ENCODE peak calls at places on chromosomes 6 and 20, in ten cellular contexts. One of them, this sample, is unnamed.

GRCh38 chr6:47836046-47836445 is 54.2 kb downstream of the OPN5 start:
- DNase-seq in neural progenitor cell: no peak
- DNase-seq in glutamatergic neuron: no peak
- DNase-seq in chondrocyte: no peak
- DNase-seq in HFF-Myc: no peak
- DNase-seq in NB4: no peak
- DNase-seq in WTC11: no peak
- DNase-seq in HFFc6: no peak
- DNase-seq in progenitor cell of endocrine pancreas: no peak
- DNase-seq in left lung: no peak
- DNase-seq in this sample: peak

GRCh38 chr6:36334832-36335459 is 1.7 kb downstream of the BNIP5 start:
- DNase-seq in neural progenitor cell: no peak
- DNase-seq in glutamatergic neuron: no peak
- DNase-seq in chondrocyte: no peak
- DNase-seq in HFF-Myc: no peak
- DNase-seq in NB4: no peak
- DNase-seq in WTC11: no peak
- DNase-seq in HFFc6: no peak
- DNase-seq in progenitor cell of endocrine pancreas: no peak
- DNase-seq in left lung: no peak
- DNase-seq in this sample: no peak

GRCh38 chr6:21836772-21837460 is 243.4 kb downstream of the SOX4 start:
- DNase-seq in neural progenitor cell: no peak
- DNase-seq in glutamatergic neuron: no peak
- DNase-seq in chondrocyte: no peak
- DNase-seq in HFF-Myc: no peak
- DNase-seq in NB4: no peak
- DNase-seq in WTC11: no peak
- DNase-seq in HFFc6: no peak
- DNase-seq in progenitor cell of endocrine pancreas: no peak
- DNase-seq in left lung: no peak
- DNase-seq in this sample: no peak

GRCh38 chr20:63709149-63709527 is 1.3 kb downstream of the ZGPAT start:
- DNase-seq in neural progenitor cell: no peak
- DNase-seq in glutamatergic neuron: no peak
- DNase-seq in chondrocyte: no peak
- DNase-seq in HFF-Myc: no peak
- DNase-seq in NB4: no peak
- DNase-seq in WTC11: no peak
- DNase-seq in HFFc6: no peak
- DNase-seq in progenitor cell of endocrine pancreas: no peak
- DNase-seq in left lung: no peak
- DNase-seq in this sample: no peak

GRCh38 chr6:46320505-46320904 is 149.7 kb upstream of the ENPP5 start:
- DNase-seq in neural progenitor cell: no peak
- DNase-seq in glutamatergic neuron: no peak
- DNase-seq in chondrocyte: no peak
- DNase-seq in HFF-Myc: no peak
- DNase-seq in NB4: no peak
- DNase-seq in WTC11: no peak
- DNase-seq in HFFc6: no peak
- DNase-seq in progenitor cell of endocrine pancreas: no peak
- DNase-seq in left lung: no peak
- DNase-seq in this sample: no peak

GRCh38 chr6:55578537-55579363 is at the start of gene HMGCLL1:
- DNase-seq in neural progenitor cell: peak
- DNase-seq in glutamatergic neuron: peak
- DNase-seq in chondrocyte: peak
- DNase-seq in HFF-Myc: no peak
- DNase-seq in NB4: no peak
- DNase-seq in WTC11: peak
- DNase-seq in HFFc6: no peak
- DNase-seq in progenitor cell of endocrine pancreas: peak
- DNase-seq in left lung: peak
- DNase-seq in this sample: peak

GRCh38 chr6:151391021-151391470 is 313 bp downstream of the ZBTB2 start:
- DNase-seq in neural progenitor cell: peak
- DNase-seq in glutamatergic neuron: peak
- DNase-seq in chondrocyte: no peak
- DNase-seq in HFF-Myc: no peak
- DNase-seq in NB4: peak
- DNase-seq in WTC11: peak
- DNase-seq in HFFc6: peak
- DNase-seq in progenitor cell of endocrine pancreas: peak
- DNase-seq in left lung: peak
- DNase-seq in this sample: peak

GRCh38 chr6:170129691-170130171 is 161.1 kb downstream of the DLL1 start:
- DNase-seq in neural progenitor cell: no peak
- DNase-seq in glutamatergic neuron: no peak
- DNase-seq in chondrocyte: peak
- DNase-seq in HFF-Myc: no peak
- DNase-seq in NB4: no peak
- DNase-seq in WTC11: no peak
- DNase-seq in HFFc6: no peak
- DNase-seq in progenitor cell of endocrine pancreas: peak
- DNase-seq in left lung: peak
- DNase-seq in this sample: no peak

DNA sequence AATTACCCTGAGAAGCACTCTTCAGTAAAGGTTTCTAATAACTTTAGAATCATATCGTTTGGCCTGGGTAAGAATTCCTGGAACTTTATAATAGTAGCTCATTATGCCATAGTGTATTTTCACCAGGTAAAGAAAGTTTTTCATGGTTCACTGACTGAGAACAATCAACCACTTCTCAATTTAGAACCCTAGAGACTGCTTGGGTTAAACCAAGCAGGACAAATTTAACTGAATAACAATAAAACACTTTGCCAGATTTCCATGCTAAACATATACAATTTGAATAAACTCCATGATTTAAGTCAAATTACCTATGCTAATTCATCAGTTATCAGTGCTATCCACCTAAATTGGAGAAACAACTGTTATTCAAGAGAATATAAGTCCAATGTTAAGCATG is 99.4 kb downstream of the PLG start:
- DNase-seq in neural progenitor cell: no peak
- DNase-seq in glutamatergic neuron: no peak
- DNase-seq in chondrocyte: no peak
- DNase-seq in HFF-Myc: no peak
- DNase-seq in NB4: no peak
- DNase-seq in WTC11: no peak
- DNase-seq in HFFc6: no peak
- DNase-seq in progenitor cell of endocrine pancreas: no peak
- DNase-seq in left lung: no peak
- DNase-seq in this sample: no peak
- TF ChIP-seq CTCF in neural progenitor cell: no peak
- TF ChIP-seq CTCF in glutamatergic neuron: no peak
- TF ChIP-seq CTCF in chondrocyte: no peak
- TF ChIP-seq CTCF in HFF-Myc: no peak
- TF ChIP-seq CTCF in NB4: no peak
- TF ChIP-seq CTCF in WTC11: no peak
- TF ChIP-seq CTCF in HFFc6: no peak
- TF ChIP-seq CTCF in progenitor cell of endocrine pancreas: no peak
- TF ChIP-seq CTCF in left lung: no peak
- TF ChIP-seq CTCF in this sample: no peak

DNA sequence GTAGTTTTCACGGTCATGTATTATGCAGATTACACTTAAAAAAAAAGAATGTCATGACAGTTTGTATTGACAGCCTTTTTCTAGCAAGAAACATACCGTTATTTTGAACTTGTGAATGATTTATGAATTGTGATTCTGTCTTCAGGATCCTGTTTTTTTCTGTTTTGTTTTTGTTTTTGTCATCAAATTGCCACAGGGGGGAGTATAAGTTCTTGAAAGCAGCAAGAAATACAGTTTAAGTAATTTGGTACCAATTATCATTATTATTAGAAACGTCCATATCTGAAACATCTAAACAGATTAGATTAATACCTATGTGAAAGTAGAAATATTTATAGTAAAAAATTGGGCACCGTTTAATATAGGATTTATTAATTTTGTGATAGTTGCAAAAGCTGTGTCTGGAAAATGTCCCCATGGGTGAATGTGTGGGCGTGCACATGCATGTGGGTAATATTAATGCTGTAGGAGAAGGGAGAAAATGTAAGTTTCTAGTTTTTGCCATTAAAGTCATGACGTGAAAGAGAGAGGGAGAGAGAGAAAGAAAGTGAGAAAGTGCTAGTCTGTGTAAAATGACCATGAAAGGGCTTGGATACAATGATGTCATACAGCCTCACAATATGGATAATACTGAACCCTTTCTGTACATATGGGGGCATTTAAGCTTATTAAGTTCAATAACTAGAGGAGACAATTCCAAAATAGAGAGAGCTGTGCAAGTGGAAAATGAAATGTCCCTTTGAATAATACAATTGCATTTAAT is 9.4 kb upstream of the CCN2 start:
- DNase-seq in neural progenitor cell: no peak
- DNase-seq in glutamatergic neuron: no peak
- DNase-seq in chondrocyte: no peak
- DNase-seq in HFF-Myc: no peak
- DNase-seq in NB4: no peak
- DNase-seq in WTC11: no peak
- DNase-seq in HFFc6: peak
- DNase-seq in progenitor cell of endocrine pancreas: no peak
- DNase-seq in left lung: no peak
- DNase-seq in this sample: no peak
- TF ChIP-seq CTCF in neural progenitor cell: peak
- TF ChIP-seq CTCF in glutamatergic neuron: peak
- TF ChIP-seq CTCF in chondrocyte: peak
- TF ChIP-seq CTCF in HFF-Myc: peak
- TF ChIP-seq CTCF in NB4: no peak
- TF ChIP-seq CTCF in WTC11: no peak
- TF ChIP-seq CTCF in HFFc6: peak
- TF ChIP-seq CTCF in progenitor cell of endocrine pancreas: no peak
- TF ChIP-seq CTCF in left lung: no peak
- TF ChIP-seq CTCF in this sample: no peak

GRCh38 chr6:130143709-130144108 is 79.0 kb downstream of the SAMD3 start:
- DNase-seq in neural progenitor cell: no peak
- DNase-seq in glutamatergic neuron: no peak
- DNase-seq in chondrocyte: no peak
- DNase-seq in HFF-Myc: peak
- DNase-seq in NB4: no peak
- DNase-seq in WTC11: no peak
- DNase-seq in HFFc6: peak
- DNase-seq in progenitor cell of endocrine pancreas: no peak
- DNase-seq in left lung: no peak
- DNase-seq in this sample: no peak

GRCh38 chr6:130136803-130137202 is 85.9 kb downstream of the SAMD3 start:
- DNase-seq in neural progenitor cell: no peak
- DNase-seq in glutamatergic neuron: no peak
- DNase-seq in chondrocyte: no peak
- DNase-seq in HFF-Myc: no peak
- DNase-seq in NB4: no peak
- DNase-seq in WTC11: no peak
- DNase-seq in HFFc6: no peak
- DNase-seq in progenitor cell of endocrine pancreas: no peak
- DNase-seq in left lung: no peak
- DNase-seq in this sample: no peak

GRCh38 chr6:130138116-130138908 is 84.4 kb downstream of the SAMD3 start:
- DNase-seq in neural progenitor cell: no peak
- DNase-seq in glutamatergic neuron: no peak
- DNase-seq in chondrocyte: no peak
- DNase-seq in HFF-Myc: no peak
- DNase-seq in NB4: no peak
- DNase-seq in WTC11: no peak
- DNase-seq in HFFc6: no peak
- DNase-seq in progenitor cell of endocrine pancreas: no peak
- DNase-seq in left lung: no peak
- DNase-seq in this sample: peak

GRCh38 chr6:130138909-130139242 is 83.9 kb downstream of the SAMD3 start:
- DNase-seq in neural progenitor cell: no peak
- DNase-seq in glutamatergic neuron: no peak
- DNase-seq in chondrocyte: no peak
- DNase-seq in HFF-Myc: no peak
- DNase-seq in NB4: no peak
- DNase-seq in WTC11: no peak
- DNase-seq in HFFc6: no peak
- DNase-seq in progenitor cell of endocrine pancreas: no peak
- DNase-seq in left lung: no peak
- DNase-seq in this sample: no peak

DNA sequence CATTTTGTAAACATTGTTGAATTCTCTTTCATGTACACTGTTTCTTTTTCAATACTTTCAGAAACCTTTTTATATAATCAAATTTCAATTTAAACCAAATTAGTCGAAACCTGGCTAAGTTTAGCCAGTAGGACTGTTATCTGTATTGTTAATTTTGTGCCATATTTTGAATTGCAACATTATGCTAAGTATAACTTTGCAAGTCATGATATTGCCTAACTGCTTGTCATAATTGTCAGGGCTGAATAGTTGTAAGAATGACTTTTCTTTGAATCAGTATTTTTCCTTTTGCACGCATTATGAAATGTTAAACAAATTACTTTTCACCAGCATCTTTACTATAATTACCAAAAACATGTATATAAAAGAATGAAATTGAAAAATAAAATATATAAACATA is 82.7 kb downstream of the SAMD3 start:
- DNase-seq in neural progenitor cell: no peak
- DNase-seq in glutamatergic neuron: no peak
- DNase-seq in chondrocyte: no peak
- DNase-seq in HFF-Myc: no peak
- DNase-seq in NB4: peak
- DNase-seq in WTC11: no peak
- DNase-seq in HFFc6: no peak
- DNase-seq in progenitor cell of endocrine pancreas: no peak
- DNase-seq in left lung: no peak
- DNase-seq in this sample: no peak
- TF ChIP-seq CTCF in neural progenitor cell: no peak
- TF ChIP-seq CTCF in glutamatergic neuron: no peak
- TF ChIP-seq CTCF in chondrocyte: no peak
- TF ChIP-seq CTCF in HFF-Myc: no peak
- TF ChIP-seq CTCF in NB4: no peak
- TF ChIP-seq CTCF in WTC11: no peak
- TF ChIP-seq CTCF in HFFc6: no peak
- TF ChIP-seq CTCF in progenitor cell of endocrine pancreas: no peak
- TF ChIP-seq CTCF in left lung: no peak
- TF ChIP-seq CTCF in this sample: no peak

GRCh38 chr6:31076611-31077010 is 35.8 kb downstream of the C6orf15 start:
- DNase-seq in neural progenitor cell: no peak
- DNase-seq in glutamatergic neuron: no peak
- DNase-seq in chondrocyte: no peak
- DNase-seq in HFF-Myc: no peak
- DNase-seq in NB4: no peak
- DNase-seq in WTC11: no peak
- DNase-seq in HFFc6: no peak
- DNase-seq in progenitor cell of endocrine pancreas: no peak
- DNase-seq in left lung: no peak
- DNase-seq in this sample: no peak

GRCh38 chr6:31070711-31071197 is 41.6 kb downstream of the C6orf15 start:
- DNase-seq in neural progenitor cell: peak
- DNase-seq in glutamatergic neuron: no peak
- DNase-seq in chondrocyte: no peak
- DNase-seq in HFF-Myc: no peak
- DNase-seq in NB4: peak
- DNase-seq in WTC11: peak
- DNase-seq in HFFc6: peak
- DNase-seq in progenitor cell of endocrine pancreas: no peak
- DNase-seq in left lung: peak
- DNase-seq in this sample: no peak

GRCh38 chr6:31074406-31074805 is 38.0 kb downstream of the C6orf15 start:
- DNase-seq in neural progenitor cell: no peak
- DNase-seq in glutamatergic neuron: no peak
- DNase-seq in chondrocyte: no peak
- DNase-seq in HFF-Myc: no peak
- DNase-seq in NB4: no peak
- DNase-seq in WTC11: no peak
- DNase-seq in HFFc6: no peak
- DNase-seq in progenitor cell of endocrine pancreas: no peak
- DNase-seq in left lung: no peak
- DNase-seq in this sample: no peak

GRCh38 chr6:31079656-31080261 is 32.6 kb downstream of the C6orf15 start:
- DNase-seq in neural progenitor cell: peak
- DNase-seq in glutamatergic neuron: peak
- DNase-seq in chondrocyte: no peak
- DNase-seq in HFF-Myc: peak
- DNase-seq in NB4: peak
- DNase-seq in WTC11: peak
- DNase-seq in HFFc6: peak
- DNase-seq in progenitor cell of endocrine pancreas: peak
- DNase-seq in left lung: peak
- DNase-seq in this sample: peak

DNA sequence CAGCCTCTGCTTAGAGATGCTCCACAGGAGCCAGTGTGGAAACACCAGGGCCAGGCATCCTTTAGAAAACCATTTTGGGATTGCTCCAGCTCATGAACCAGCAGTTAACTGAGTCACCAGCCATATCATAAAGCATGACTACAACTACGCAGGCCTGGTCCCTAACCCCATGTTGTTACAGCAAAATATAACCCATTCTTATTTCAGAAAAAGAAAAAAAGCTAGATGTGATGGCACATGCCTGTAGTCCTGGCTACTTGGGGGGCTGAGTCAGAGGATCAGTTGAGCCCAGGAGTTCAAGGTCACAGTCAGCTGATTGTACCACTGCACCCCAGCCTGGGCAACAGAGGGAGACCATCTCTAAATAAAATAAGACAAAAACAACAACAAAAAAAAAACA is 36.8 kb downstream of the C6orf15 start:
- DNase-seq in neural progenitor cell: no peak
- DNase-seq in glutamatergic neuron: no peak
- DNase-seq in chondrocyte: no peak
- DNase-seq in HFF-Myc: no peak
- DNase-seq in NB4: no peak
- DNase-seq in WTC11: no peak
- DNase-seq in HFFc6: peak
- DNase-seq in progenitor cell of endocrine pancreas: no peak
- DNase-seq in left lung: no peak
- DNase-seq in this sample: no peak
- TF ChIP-seq CTCF in neural progenitor cell: no peak
- TF ChIP-seq CTCF in glutamatergic neuron: no peak
- TF ChIP-seq CTCF in chondrocyte: no peak
- TF ChIP-seq CTCF in HFF-Myc: no peak
- TF ChIP-seq CTCF in NB4: no peak
- TF ChIP-seq CTCF in WTC11: no peak
- TF ChIP-seq CTCF in HFFc6: no peak
- TF ChIP-seq CTCF in progenitor cell of endocrine pancreas: no peak
- TF ChIP-seq CTCF in left lung: no peak
- TF ChIP-seq CTCF in this sample: no peak

This sample was measured in GM13976.